ENCODE peak calls at places on chromosomes 5 and 9, in four cellular contexts. R is CD4-positive, alpha-beta T cell; W is heart left ventricle; V is AG09319. B is an unnamed sample.

GRCh38 chr5:179795049-179795862 is 1.5 kb downstream of the LTC4S start:
- DNase-seq in W (peak), V (no peak), R (no peak), B (no peak)

GRCh38 chr5:146205499-146206202 is 2.2 kb downstream of the RBM27 start:
- DNase-seq in R (no peak), W (no peak), V (no peak), B (no peak)

GRCh38 chr9:13568851-13569618 is 289.5 kb upstream of the MPDZ start:
- DNase-seq in R (no peak), V (no peak), W (peak), B (no peak)

GRCh38 chr9:132144708-132145365 is 17.0 kb upstream of the NTNG2 start:
- DNase-seq in V (no peak), R (no peak), W (no peak), B (no peak)

GRCh38 chr9:78010419-78010818 is 21.2 kb downstream of the GNAQ start:
- DNase-seq in V (no peak), W (no peak), R (no peak), B (no peak)

GRCh38 chr5:61673007-61673735 is 341.1 kb downstream of the ZSWIM6 start:
- DNase-seq in V (no peak), W (no peak), R (no peak), B (no peak)

GRCh38 chr5:133456933-133457402 is 155.4 kb downstream of the FSTL4 start:
- DNase-seq in V (no peak), R (no peak), W (no peak), B (no peak)

GRCh38 chr5:111984044-111984443 is 227.1 kb upstream of the NREP start:
- DNase-seq in V (peak), W (no peak), R (no peak), B (no peak)

GRCh38 chr5:67166460-67166871 is 30.1 kb downstream of the CD180 start:
- DNase-seq in R (peak), W (peak), V (no peak), B (no peak)

GRCh38 chr5:98483301-98483700 is 290.2 kb upstream of the RGMB start:
- DNase-seq in R (no peak), V (peak), W (no peak), B (no peak)

GRCh38 chr5:149455889-149456409 is 76.9 kb upstream of the IL17B start:
- DNase-seq in W (peak), V (no peak), R (no peak), B (no peak)

GRCh38 chr9:133768859-133769510 is 30.8 kb upstream of the SARDH start:
- DNase-seq in R (no peak), V (no peak), W (no peak), B (peak)
- TF ChIP-seq CTCF in R (no peak), V (no peak), W (no peak), B (no peak)

GRCh38 chr9:97591535-97591934 is 41.6 kb downstream of the TSTD2 start:
- DNase-seq in R (no peak), V (no peak), W (no peak), B (no peak)
- TF ChIP-seq CTCF in R (no peak), V (no peak), W (no peak), B (no peak)

GRCh38 chr9:136564379-136564988 is 18.6 kb upstream of the NOTCH1 start:
- DNase-seq in W (peak), V (no peak), R (no peak), B (no peak)
- TF ChIP-seq CTCF in W (peak), V (no peak), R (no peak), B (no peak)

DNA sequence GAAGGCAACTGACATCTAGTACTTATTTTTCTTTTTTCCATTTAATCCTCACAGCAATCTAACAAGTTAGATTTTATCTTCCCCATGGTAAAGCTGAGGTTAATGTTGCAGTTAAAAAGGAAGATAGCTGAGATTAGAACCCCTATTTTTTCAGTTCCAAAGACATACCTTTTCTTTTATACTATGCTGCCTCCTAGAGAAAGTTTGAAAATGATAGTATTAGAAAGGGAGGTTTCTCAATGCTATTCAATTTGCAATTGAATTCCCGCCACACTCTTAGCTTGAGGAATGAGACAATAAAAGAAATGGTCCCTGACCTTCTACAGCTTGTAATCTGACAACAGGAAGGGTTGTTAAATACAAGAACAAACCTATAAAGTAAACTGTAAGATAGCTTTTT is 195.9 kb upstream of the TRIM32 start:
- DNase-seq in R (no peak), W (no peak), V (no peak), B (no peak)
- TF ChIP-seq CTCF in R (no peak), W (no peak), V (no peak), B (no peak)

GRCh38 chr9:106704056-106704625 is 158.8 kb upstream of the ZNF462 start:
- DNase-seq in V (no peak), R (no peak), W (no peak), B (no peak)
- TF ChIP-seq CTCF in V (no peak), R (no peak), W (no peak), B (no peak)

GRCh38 chr9:79946718-79947117 is 375.0 kb downstream of the TLE4 start:
- DNase-seq in R (no peak), W (no peak), V (no peak), B (no peak)
- TF ChIP-seq CTCF in R (no peak), W (no peak), V (no peak), B (no peak)

DNA sequence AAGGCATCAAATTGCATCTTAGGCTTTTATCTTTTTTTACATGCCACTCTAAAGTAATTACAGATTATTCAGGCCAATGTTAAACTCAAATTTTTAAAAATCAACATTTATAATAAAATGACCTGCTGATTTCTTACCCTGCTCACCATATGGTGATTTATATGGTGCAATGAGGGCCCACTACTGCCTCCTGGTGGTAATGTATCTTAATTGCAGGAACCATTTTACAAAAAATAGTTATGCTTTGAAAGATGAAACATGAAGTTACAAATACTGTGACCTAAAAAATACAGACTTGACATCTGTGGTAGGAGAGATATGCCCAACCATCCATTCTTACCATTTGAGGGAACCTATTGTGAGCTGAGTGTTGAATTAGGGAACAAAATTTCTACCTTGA is 292.6 kb upstream of the TAS2R1 start:
- DNase-seq in W (no peak), R (no peak), V (no peak), B (no peak)
- TF ChIP-seq CTCF in W (no peak), R (no peak), V (no peak), B (peak)

GRCh38 chr5:3734621-3735020 is 139.0 kb downstream of the IRX1 start:
- DNase-seq in V (no peak), R (no peak), W (no peak), B (no peak)
- TF ChIP-seq CTCF in V (no peak), R (no peak), W (no peak), B (no peak)

GRCh38 chr9:123090198-123090896 is 56.9 kb downstream of the GPR21 start:
- DNase-seq in V (peak), R (no peak), W (no peak), B (no peak)

GRCh38 chr9:123089790-123090189 is 56.3 kb downstream of the GPR21 start:
- DNase-seq in W (no peak), V (no peak), R (no peak), B (no peak)

GRCh38 chr9:123090956-123091355 is 57.5 kb downstream of the GPR21 start:
- DNase-seq in R (no peak), V (no peak), W (no peak), B (no peak)

GRCh38 chr9:123093141-123093540 is 59.7 kb downstream of the GPR21 start:
- DNase-seq in R (no peak), W (no peak), V (no peak), B (no peak)

GRCh38 chr9:123091459-123091858 is 58.0 kb downstream of the GPR21 start:
- DNase-seq in V (no peak), R (no peak), W (no peak), B (no peak)
- TF ChIP-seq CTCF in V (no peak), R (no peak), W (no peak), B (no peak)

B was measured in progenitor cell of endocrine pancreas.